ENCODE peak calls at places on chromosomes 6 and 20, in five cellular contexts. L is kidney, T is H9, F is nephron progenitor cell, A is body of pancreas. O is an unnamed sample.

GRCh38 chr6:5384276-5384675 is 123.0 kb downstream of the FARS2 start:
- DNase-seq in L (no peak), T (no peak), F (no peak), A (no peak), O (no peak)

GRCh38 chr20:6122873-6123649 is at the start of gene FERMT1:
- DNase-seq in L (peak), T (peak), F (peak), A (peak), O (no peak)

GRCh38 chr20:35040090-35040489 is 52.5 kb downstream of the TRPC4AP start:
- DNase-seq in L (no peak), T (no peak), F (no peak), A (no peak), O (no peak)

GRCh38 chr6:37698264-37699137 is 818 bp upstream of the MDGA1 start:
- DNase-seq in L (no peak), T (peak), F (peak), A (peak), O (no peak)

GRCh38 chr6:69942485-69942884 is 76.1 kb downstream of the COL19A1 start:
- DNase-seq in L (no peak), T (no peak), F (no peak), A (no peak), O (no peak)

GRCh38 chr6:108948252-108948651 is 100.0 kb downstream of the ARMC2 start:
- DNase-seq in L (peak), T (no peak), F (no peak), A (peak), O (no peak)

GRCh38 chr6:35050988-35051330 is 90.2 kb downstream of the TCP11 start:
- DNase-seq in L (no peak), T (no peak), F (no peak), A (no peak), O (no peak)

GRCh38 chr6:27043244-27043643 is 204.3 kb upstream of the PRSS16 start:
- DNase-seq in L (no peak), T (no peak), F (no peak), A (no peak), O (no peak)

GRCh38 chr6:140897804-140898573 is 1234.7 kb upstream of the GJE1 start:
- DNase-seq in L (no peak), T (no peak), F (no peak), A (peak), O (no peak)

GRCh38 chr6:28729501-28730402 is 194.0 kb downstream of the TRIM27 start:
- DNase-seq in L (no peak), T (peak), F (no peak), A (no peak), O (no peak)

GRCh38 chr20:34541264-34541901 is 17.1 kb upstream of the MAP1LC3A start:
- DNase-seq in L (no peak), T (no peak), F (no peak), A (no peak), O (peak)

GRCh38 chr6:162151050-162151658 is 576.4 kb downstream of the PRKN start:
- DNase-seq in L (no peak), T (no peak), F (no peak), A (peak), O (no peak)

GRCh38 chr6:143193571-143194094 is 132.9 kb downstream of the AIG1 start:
- DNase-seq in L (no peak), T (no peak), F (no peak), A (no peak), O (no peak)

GRCh38 chr20:57439432-57439831 is 48.2 kb downstream of the RBM38 start:
- DNase-seq in L (peak), T (no peak), F (peak), A (peak), O (no peak)

GRCh38 chr6:125668071-125668470 is 81.4 kb upstream of the HEY2 start:
- DNase-seq in L (no peak), T (no peak), F (no peak), A (no peak), O (no peak)

GRCh38 chr20:42110301-42110700 is 492.1 kb upstream of the CHD6 start:
- DNase-seq in L (no peak), T (no peak), F (no peak), A (no peak), O (no peak)

GRCh38 chr6:19697744-19698290 is 139.4 kb upstream of the ID4 start:
- DNase-seq in L (no peak), T (no peak), F (no peak), A (no peak), O (no peak)

GRCh38 chr6:163489584-163489983 is 75.1 kb downstream of the QKI start:
- DNase-seq in L (no peak), T (no peak), F (no peak), A (no peak), O (no peak)

GRCh38 chr6:41642090-41642959 is 4.1 kb downstream of the MDFI start:
- DNase-seq in L (peak), T (no peak), F (no peak), A (no peak), O (no peak)

GRCh38 chr6:145028144-145028818 is 707.0 kb downstream of the EPM2A start:
- DNase-seq in L (no peak), T (no peak), F (no peak), A (peak), O (no peak)

GRCh38 chr20:13220857-13221297 is at the start of gene ISM1:
- DNase-seq in L (peak), T (peak), F (peak), A (peak), O (no peak)

GRCh38 chr20:57612436-57612835 is 7.8 kb downstream of the ZBP1 start:
- DNase-seq in L (peak), T (no peak), F (no peak), A (no peak), O (no peak)

GRCh38 chr6:16179970-16180431 is 51.1 kb downstream of the MYLIP start:
- DNase-seq in L (no peak), T (no peak), F (no peak), A (no peak), O (no peak)

GRCh38 chr6:2909718-2910117 is 6.6 kb upstream of the SERPINB9 start:
- DNase-seq in L (no peak), T (peak), F (no peak), A (no peak), O (no peak)

GRCh38 chr20:62281161-62281933 is 21.4 kb upstream of the ADRM1 start:
- DNase-seq in L (no peak), T (no peak), F (no peak), A (no peak), O (no peak)

GRCh38 chr6:52598123-52598823 is 21.4 kb upstream of the TRAM2 start:
- DNase-seq in L (peak), T (peak), F (peak), A (peak), O (no peak)

GRCh38 chr6:150072201-150072600 is 3.3 kb upstream of the ULBP3 start:
- DNase-seq in L (peak), T (peak), F (no peak), A (peak), O (no peak)

GRCh38 chr6:26270121-26270861 is 94.7 kb upstream of the BTN3A2 start:
- DNase-seq in L (no peak), T (no peak), F (no peak), A (no peak), O (no peak)

GRCh38 chr6:109475625-109476024 is 7.4 kb downstream of the ZBTB24 start:
- DNase-seq in L (no peak), T (no peak), F (no peak), A (peak), O (no peak)

GRCh38 chr6:15761045-15761502 is 98.2 kb upstream of the DTNBP1 start:
- DNase-seq in L (no peak), T (no peak), F (no peak), A (no peak), O (no peak)

GRCh38 chr20:4060054-4060795 is 44.9 kb upstream of the RNF24 start:
- DNase-seq in L (peak), T (no peak), F (no peak), A (peak), O (no peak)

GRCh38 chr6:35441642-35442041 is 10.5 kb upstream of the FANCE start:
- DNase-seq in L (no peak), T (no peak), F (no peak), A (no peak), O (no peak)

DNA sequence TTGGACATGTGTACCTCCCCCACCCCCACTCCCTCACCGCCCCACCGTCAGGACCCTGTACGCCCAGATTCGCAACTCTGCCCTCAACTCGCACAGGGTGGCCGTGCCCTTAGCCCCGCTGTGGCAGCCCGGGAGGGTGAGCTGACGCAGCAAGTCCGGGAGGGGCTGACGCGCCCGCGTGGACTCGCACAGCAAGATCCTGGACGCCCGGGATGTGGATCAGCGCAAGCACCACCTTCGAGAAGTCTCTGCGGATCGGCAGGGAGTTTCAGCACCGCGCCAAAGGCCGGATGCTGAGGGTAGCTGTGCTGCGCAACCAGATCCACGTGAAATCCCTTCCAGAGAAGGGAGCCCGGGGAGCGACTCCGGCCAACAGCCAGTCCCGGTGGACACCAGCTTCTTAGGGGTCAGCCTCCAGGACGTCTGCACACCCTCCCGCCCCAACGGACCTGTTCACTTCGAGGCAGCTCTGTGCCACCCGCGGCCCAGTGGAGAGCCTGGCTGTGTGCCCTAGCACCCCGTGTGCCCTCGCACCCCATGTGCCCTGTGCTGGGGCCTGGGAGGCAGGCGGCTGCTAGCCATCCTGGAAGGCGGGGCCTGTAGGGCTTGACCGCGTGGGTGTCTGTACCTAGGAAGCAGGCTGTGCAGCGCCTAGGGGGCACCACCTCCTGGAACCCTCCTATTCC is 6.7 kb upstream of the GJA10 start:
- DNase-seq in L (peak), T (peak), F (no peak), A (no peak), O (no peak)
- TF ChIP-seq CTCF in L (no peak), T (no peak), F (no peak), A (no peak), O (no peak)

GRCh38 chr6:39553029-39553428 is 172.2 kb downstream of the KIF6 start:
- DNase-seq in L (no peak), T (no peak), F (no peak), A (no peak), O (no peak)
- TF ChIP-seq CTCF in L (no peak), T (no peak), F (no peak), A (no peak), O (peak)

GRCh38 chr6:117711369-117711768 is 36.1 kb downstream of the NUS1 start:
- DNase-seq in L (no peak), T (no peak), F (no peak), A (no peak), O (no peak)
- TF ChIP-seq CTCF in L (no peak), T (peak), F (no peak), A (no peak), O (peak)

DNA sequence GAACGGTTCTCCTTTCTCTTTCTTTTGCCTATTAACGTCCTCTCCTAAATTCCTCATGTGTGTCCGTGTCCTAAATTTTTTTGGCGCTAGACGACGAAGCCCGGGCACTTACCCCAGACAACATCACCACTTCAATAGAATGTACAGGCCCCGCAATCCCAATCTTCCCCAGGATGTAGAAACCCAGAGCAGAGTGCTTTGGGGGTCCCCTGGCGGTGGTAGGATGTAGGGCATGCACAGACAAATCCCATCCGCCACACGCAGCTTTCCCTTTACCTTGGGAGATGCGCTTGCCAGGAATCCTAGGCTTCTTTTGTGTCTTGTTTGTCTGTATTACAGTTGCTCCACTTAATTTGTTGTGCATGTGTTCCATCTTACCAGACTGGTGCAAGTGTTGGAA is 417.3 kb upstream of the ARID1B start:
- DNase-seq in L (no peak), T (peak), F (no peak), A (no peak), O (no peak)
- TF ChIP-seq CTCF in L (no peak), T (peak), F (no peak), A (no peak), O (peak)

GRCh38 chr6:134738486-134738885 is 211.4 kb downstream of the ALDH8A1 start:
- DNase-seq in L (no peak), T (no peak), F (no peak), A (no peak), O (no peak)

GRCh38 chr6:134740473-134741192 is 209.3 kb downstream of the ALDH8A1 start:
- DNase-seq in L (no peak), T (no peak), F (no peak), A (no peak), O (no peak)

GRCh38 chr6:134744301-134744700 is 205.6 kb downstream of the ALDH8A1 start:
- DNase-seq in L (no peak), T (no peak), F (no peak), A (no peak), O (no peak)

GRCh38 chr6:134739299-134740090 is 210.4 kb downstream of the ALDH8A1 start:
- DNase-seq in L (no peak), T (no peak), F (no peak), A (no peak), O (no peak)

DNA sequence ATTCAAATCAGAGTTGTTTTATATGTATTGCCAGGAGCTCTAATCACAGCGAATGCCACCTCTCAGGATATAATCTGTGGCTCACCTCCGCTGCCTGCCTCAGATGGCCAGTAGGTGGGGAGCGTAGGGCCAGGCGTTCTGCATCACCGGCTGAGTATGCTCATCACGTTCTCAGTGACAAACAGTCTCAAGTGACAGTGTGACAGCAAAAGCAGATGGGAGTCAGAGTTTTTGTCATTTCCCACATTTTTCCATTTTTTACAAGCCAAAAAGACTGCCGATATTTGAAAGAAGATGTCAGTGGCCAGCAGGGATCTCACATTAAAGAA is 208.7 kb downstream of the ALDH8A1 start:
- DNase-seq in L (peak), T (peak), F (peak), A (no peak), O (no peak)
- TF ChIP-seq CTCF in L (peak), T (peak), F (peak), A (no peak), O (peak)

DNA sequence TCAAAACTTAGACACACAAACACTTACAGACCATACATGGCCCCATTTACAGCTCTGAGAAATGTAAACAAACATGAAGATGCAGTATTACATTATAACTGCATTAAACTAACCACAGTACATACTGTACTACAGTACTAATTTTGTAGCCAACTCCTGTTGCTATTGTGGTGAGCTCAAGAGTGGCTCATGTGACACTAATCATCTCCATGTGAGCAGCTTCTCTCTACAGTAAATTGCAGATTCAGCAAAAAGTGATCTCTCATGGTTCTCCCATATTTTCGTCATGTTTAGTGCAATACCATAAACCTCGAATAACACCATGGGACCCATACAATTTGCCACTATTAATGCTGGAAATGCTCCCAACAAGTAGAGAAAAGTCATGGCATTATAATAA is 860.4 kb downstream of the EPHA7 start:
- DNase-seq in L (no peak), T (no peak), F (no peak), A (no peak), O (no peak)
- TF ChIP-seq CTCF in L (no peak), T (no peak), F (no peak), A (no peak), O (no peak)

DNA sequence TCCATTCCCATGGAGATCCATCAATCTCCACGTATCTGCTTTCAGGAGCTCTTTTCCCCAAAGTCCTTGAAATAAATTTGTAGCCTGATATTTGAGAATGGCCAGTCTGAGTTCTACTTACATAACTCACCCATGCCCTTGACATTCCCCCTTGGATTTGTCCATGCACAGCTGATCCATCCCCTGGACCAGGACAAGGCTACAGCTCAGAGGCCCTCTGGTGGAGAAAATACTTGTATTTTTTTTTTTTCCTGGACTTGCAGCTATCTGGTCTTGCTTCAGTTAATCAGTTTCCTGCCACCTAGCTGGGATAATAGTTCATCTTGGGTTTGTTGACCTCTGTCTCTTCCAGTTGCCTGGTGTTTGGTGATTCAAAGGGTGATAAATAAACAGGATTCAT is 467.6 kb downstream of the DHX35 start:
- DNase-seq in L (no peak), T (no peak), F (no peak), A (peak), O (no peak)
- TF ChIP-seq CTCF in L (peak), T (peak), F (peak), A (no peak), O (peak)